ENCODE peak calls at places on chromosome 10, in ten cellular contexts. Q is cerebellar nuclear complex; E is fibroblast of lung; Y is RPMI8226; L is activated CD8-positive, alpha-beta T cell treated with anti-CD3 and anti-CD28 coated beads, Interleukin-2, amount 10 ng/mL, durations not matched to agents 7 days and 5 days; U is activated CD4-positive, alpha-beta T cell treated with anti-CD3 and anti-CD28 coated beads for 36 hours; C is SW480; A is HTR-8/SVneo; G is suprapubic skin; F is Kasumi-1. B is an unnamed sample.

GRCh38 chr10:43173120-43173519 is 34.9 kb downstream of the CSGALNACT2 start:
- DNase-seq in L (no peak), F (no peak), A (no peak), Q (no peak), Y (no peak), E (no peak), G (no peak), C (no peak), U (no peak), B (no peak)

GRCh38 chr10:115706482-115707076 is 566.4 kb downstream of the GFRA1 start:
- DNase-seq in Y (peak; percentile 3), U (no peak), G (no peak), A (peak; percentile 0), L (no peak), Q (no peak), C (peak; percentile 18), E (peak; percentile 64), F (peak; percentile 62), B (no peak)

GRCh38 chr10:95333997-95334792 is 43.4 kb upstream of the PDLIM1 start:
- DNase-seq in Q (no peak), G (no peak), L (no peak), A (peak; percentile 77), C (no peak), E (peak; percentile 91), U (no peak), Y (no peak), F (no peak), B (peak; percentile 23)

GRCh38 chr10:87844837-87845623 is 18.3 kb downstream of the KLLN start:
- DNase-seq in F (peak; percentile 50), Q (no peak), G (no peak), L (no peak), E (peak; percentile 72), A (no peak), C (no peak), U (peak; percentile 18), Y (no peak), B (no peak)

GRCh38 chr10:8042864-8043568 is 11.5 kb upstream of the GATA3 start:
- DNase-seq in E (no peak), U (peak; percentile 18), G (no peak), F (no peak), Y (no peak), L (no peak), A (no peak), Q (no peak), C (no peak), B (no peak)

GRCh38 chr10:1434202-1434601 is 303.1 kb downstream of the ADARB2 start:
- DNase-seq in C (no peak), Q (no peak), E (no peak), G (no peak), U (no peak), L (no peak), A (no peak), Y (no peak), F (no peak), B (no peak)

GRCh38 chr10:75121322-75121721 is 9.9 kb downstream of the SAMD8 start:
- DNase-seq in F (no peak), Q (no peak), A (no peak), G (no peak), E (no peak), L (no peak), U (no peak), C (no peak), Y (no peak), B (no peak)

GRCh38 chr10:21993360-21994001 is 10.0 kb downstream of the DNAJC1 start:
- DNase-seq in F (peak; percentile 90), Y (no peak), L (no peak), A (no peak), C (peak; percentile 24), Q (no peak), U (no peak), G (no peak), E (peak; percentile 64), B (no peak)

GRCh38 chr10:116769368-116769767 is 27.0 kb upstream of the HSPA12A start:
- DNase-seq in L (no peak), C (no peak), E (no peak), U (no peak), Q (no peak), F (no peak), G (peak; percentile 52), Y (no peak), A (no peak), B (no peak)

GRCh38 chr10:28661035-28661434 is 16.3 kb upstream of the BAMBI start:
- DNase-seq in E (peak; percentile 86), G (no peak), F (no peak), C (peak; percentile 51), Q (no peak), Y (no peak), A (no peak), L (no peak), U (no peak), B (no peak)

GRCh38 chr10:48478469-48478868 is 126.4 kb downstream of the ARHGAP22 start:
- DNase-seq in C (no peak), E (no peak), Y (no peak), G (no peak), L (no peak), U (no peak), F (no peak), Q (no peak), A (no peak), B (no peak)

GRCh38 chr10:124626759-124627380 is 117.3 kb downstream of the FAM53B start:
- DNase-seq in Y (no peak), Q (no peak), E (no peak), F (no peak), G (no peak), U (peak; percentile 70), A (no peak), L (peak; percentile 63), C (peak; percentile 93), B (peak; percentile 80)

GRCh38 chr10:99412100-99412499 is 18.3 kb downstream of the GOT1 start:
- DNase-seq in Y (no peak), L (no peak), A (no peak), C (no peak), U (no peak), E (no peak), G (no peak), Q (no peak), F (no peak), B (no peak)

GRCh38 chr10:76647276-76647675 is 990.3 kb downstream of the KCNMA1 start:
- DNase-seq in C (peak; percentile 10), E (peak; percentile 13), U (no peak), Y (no peak), L (no peak), Q (no peak), F (no peak), A (peak; percentile 53), G (no peak), B (no peak)

GRCh38 chr10:46527241-46527811 is 29.1 kb downstream of the GPRIN2 start:
- DNase-seq in F (no peak), U (no peak), A (no peak), L (no peak), Y (no peak), C (no peak), Q (no peak), E (no peak), G (peak; percentile 80), B (no peak)

GRCh38 chr10:125555743-125556142 is 127.2 kb downstream of the TEX36 start:
- DNase-seq in A (no peak), C (no peak), G (no peak), Y (no peak), L (no peak), F (no peak), U (no peak), Q (no peak), E (no peak), B (no peak)

GRCh38 chr10:120735773-120736371 is 115.3 kb upstream of the WDR11 start:
- DNase-seq in F (peak; percentile 85), Y (peak; percentile 2), Q (no peak), L (no peak), U (no peak), G (no peak), E (peak; percentile 13), C (peak; percentile 55), A (peak; percentile 4), B (no peak)

GRCh38 chr10:125148021-125148439 is 12.3 kb downstream of the CTBP2 start:
- DNase-seq in C (no peak), G (no peak), U (no peak), F (peak; percentile 79), Y (no peak), E (peak; percentile 65), A (no peak), L (no peak), Q (no peak), B (no peak)

GRCh38 chr10:36802523-36803153 is 322.8 kb upstream of the ANKRD30A start:
- DNase-seq in G (no peak), F (no peak), Y (no peak), U (no peak), E (peak; percentile 47), Q (no peak), A (no peak), L (no peak), C (no peak), B (no peak)

GRCh38 chr10:70477661-70478162 is 855 bp upstream of the PALD1 start:
- DNase-seq in C (peak; percentile 98), L (peak; percentile 90), U (peak; percentile 89), Q (no peak), G (no peak), Y (peak; percentile 78), A (no peak), F (peak; percentile 25), E (no peak), B (peak; percentile 68)

GRCh38 chr10:119642556-119643111 is 8.5 kb upstream of the BAG3 start:
- DNase-seq in L (no peak), Y (no peak), Q (no peak), F (no peak), C (no peak), A (no peak), G (no peak), U (no peak), E (no peak), B (no peak)

GRCh38 chr10:121535381-121535780 is 62.9 kb downstream of the FGFR2 start:
- DNase-seq in G (no peak), L (no peak), U (no peak), Q (no peak), E (no peak), C (no peak), F (no peak), A (no peak), Y (no peak), B (no peak)

GRCh38 chr10:55629792-55630490 is 731.1 kb downstream of the ZWINT start:
- DNase-seq in L (no peak), C (no peak), Q (no peak), F (no peak), A (no peak), U (peak; percentile 13), E (peak; percentile 76), Y (no peak), G (no peak), B (no peak)

GRCh38 chr10:72335394-72336258 is 19.1 kb downstream of the DNAJB12 start:
- DNase-seq in E (peak; percentile 91), A (no peak), U (peak; percentile 76), G (no peak), Y (peak; percentile 89), L (peak; percentile 84), Q (no peak), C (no peak), F (no peak), B (no peak)

GRCh38 chr10:131222986-131223385 is 88.5 kb downstream of the TCERG1L start:
- DNase-seq in Q (no peak), A (no peak), Y (no peak), L (no peak), G (no peak), E (no peak), U (no peak), C (no peak), F (no peak), B (no peak)

GRCh38 chr10:99945286-99945685 is 64.5 kb downstream of the DNMBP start:
- DNase-seq in C (no peak), F (no peak), E (peak; percentile 95), G (no peak), U (no peak), A (no peak), Y (no peak), Q (no peak), L (no peak), B (peak; percentile 19)

GRCh38 chr10:34345383-34345782 is 469.7 kb downstream of the PARD3 start:
- DNase-seq in C (no peak), Q (no peak), G (no peak), U (no peak), A (no peak), F (no peak), L (no peak), E (no peak), Y (no peak), B (no peak)

GRCh38 chr10:125812128-125812527 is 10.9 kb downstream of the UROS start:
- DNase-seq in Y (no peak), E (peak; percentile 10), L (no peak), A (no peak), F (no peak), U (no peak), C (no peak), G (no peak), Q (no peak), B (no peak)